ENCODE peak calls at places on chromosomes 7 and 10, in eight cellular contexts. E is stimulated activated CD4-positive, alpha-beta T cell treated with anti-CD3 and anti-CD28 coated beads, Interleukin-12 subunit alpha, Interleukin-12 subunit beta, amount 100 ng/mL, for 4 hours; B is occipital lobe; K is epithelial cell of esophagus; R is CD4-positive, alpha-beta memory T cell; L is GM04503; C is psoas muscle; W is A172. S is an unnamed sample.

GRCh38 chr10:110404374-110404773 is 93.3 kb upstream of the DUSP5 start:
- DNase-seq in E (no peak), B (no peak), K (no peak), R (no peak), L (no peak), C (no peak), W (no peak), S (no peak)

GRCh38 chr7:22569586-22570321 is 69.8 kb upstream of the STEAP1B start:
- DNase-seq in E (no peak), B (peak; percentile 11), K (peak; percentile 77), R (no peak), L (no peak), C (no peak), W (peak; percentile 72), S (peak; percentile 58)

GRCh38 chr10:119917777-119918176 is 25.2 kb downstream of the SEC23IP start:
- DNase-seq in E (no peak), B (no peak), K (no peak), R (no peak), L (no peak), C (no peak), W (no peak), S (no peak)

GRCh38 chr10:1041514-1041913 is 7.4 kb downstream of the IDI1 start:
- DNase-seq in E (no peak), B (no peak), K (no peak), R (no peak), L (no peak), C (no peak), W (no peak), S (no peak)

GRCh38 chr7:28068811-28069216 is 111.8 kb downstream of the JAZF1 start:
- DNase-seq in E (no peak), B (no peak), K (peak; percentile 24), R (no peak), L (no peak), C (no peak), W (no peak), S (no peak)

GRCh38 chr7:73642834-73643233 is 18.5 kb upstream of the MLXIPL start:
- DNase-seq in E (no peak), B (no peak), K (no peak), R (no peak), L (no peak), C (no peak), W (no peak), S (no peak)

GRCh38 chr10:24503627-24504320 is 219.9 kb downstream of the ARHGAP21 start:
- DNase-seq in E (peak; percentile 8), B (no peak), K (peak; percentile 72), R (peak; percentile 15), L (no peak), C (no peak), W (peak; percentile 64), S (no peak)

GRCh38 chr10:115772606-115773005 is 500.4 kb downstream of the GFRA1 start:
- DNase-seq in E (no peak), B (no peak), K (peak; percentile 49), R (no peak), L (peak; percentile 31), C (no peak), W (peak; percentile 54), S (no peak)

GRCh38 chr10:89440262-89440661 is 25.9 kb downstream of the IFIT5 start:
- DNase-seq in E (no peak), B (no peak), K (no peak), R (no peak), L (no peak), C (no peak), W (peak; percentile 29), S (no peak)

GRCh38 chr10:110528224-110528997 is 30.7 kb downstream of the DUSP5 start:
- DNase-seq in E (no peak), B (no peak), K (no peak), R (no peak), L (no peak), C (no peak), W (no peak), S (no peak)

GRCh38 chr10:99234067-99234738 is 1.4 kb downstream of the HPSE2 start:
- DNase-seq in E (peak; percentile 9), B (no peak), K (peak; percentile 51), R (no peak), L (no peak), C (peak; percentile 42), W (no peak), S (peak; percentile 64)

GRCh38 chr10:58985216-58985615 is 191.2 kb upstream of the PHYHIPL start:
- DNase-seq in E (no peak), B (no peak), K (no peak), R (no peak), L (no peak), C (no peak), W (no peak), S (no peak)

GRCh38 chr7:116446179-116446855 is 53.2 kb upstream of the CAV2 start:
- DNase-seq in E (no peak), B (no peak), K (no peak), R (no peak), L (no peak), C (no peak), W (no peak), S (no peak)